ENCODE peak calls at places on chromosomes 5 and 9, in nine cellular contexts. One of them, this sample, is unnamed.

GRCh38 chr9:6876195-6876594 is 118.4 kb downstream of the KDM4C start:
- DNase-seq in A549: no peak
- DNase-seq in spleen: no peak
- DNase-seq in uterus: no peak
- DNase-seq in cardiac muscle cell: no peak
- DNase-seq in fibroblast of villous mesenchyme: no peak
- DNase-seq in hepatocyte: no peak
- DNase-seq in heart right ventricle: no peak
- DNase-seq in OCI-LY7: no peak
- DNase-seq in this sample: no peak

GRCh38 chr5:66989286-66989685 is 207.3 kb downstream of the CD180 start:
- DNase-seq in A549: no peak
- DNase-seq in spleen: no peak
- DNase-seq in uterus: no peak
- DNase-seq in cardiac muscle cell: peak
- DNase-seq in fibroblast of villous mesenchyme: no peak
- DNase-seq in hepatocyte: no peak
- DNase-seq in heart right ventricle: no peak
- DNase-seq in OCI-LY7: no peak
- DNase-seq in this sample: no peak

GRCh38 chr5:57676228-57677098 is 193.9 kb upstream of the ACTBL2 start:
- DNase-seq in A549: no peak
- DNase-seq in spleen: no peak
- DNase-seq in uterus: no peak
- DNase-seq in cardiac muscle cell: peak
- DNase-seq in fibroblast of villous mesenchyme: peak
- DNase-seq in hepatocyte: peak
- DNase-seq in heart right ventricle: no peak
- DNase-seq in OCI-LY7: no peak
- DNase-seq in this sample: no peak

GRCh38 chr5:138096997-138097828 is 13.4 kb downstream of the WNT8A start:
- DNase-seq in A549: no peak
- DNase-seq in spleen: no peak
- DNase-seq in uterus: no peak
- DNase-seq in cardiac muscle cell: no peak
- DNase-seq in fibroblast of villous mesenchyme: no peak
- DNase-seq in hepatocyte: no peak
- DNase-seq in heart right ventricle: no peak
- DNase-seq in OCI-LY7: no peak
- DNase-seq in this sample: no peak

GRCh38 chr5:75081510-75081909 is 29.2 kb upstream of the GCNT4 start:
- DNase-seq in A549: no peak
- DNase-seq in spleen: no peak
- DNase-seq in uterus: no peak
- DNase-seq in cardiac muscle cell: no peak
- DNase-seq in fibroblast of villous mesenchyme: no peak
- DNase-seq in hepatocyte: no peak
- DNase-seq in heart right ventricle: no peak
- DNase-seq in OCI-LY7: no peak
- DNase-seq in this sample: no peak

GRCh38 chr5:15105799-15106393 is 234.3 kb upstream of the ANKH start:
- DNase-seq in A549: peak
- DNase-seq in spleen: no peak
- DNase-seq in uterus: peak
- DNase-seq in cardiac muscle cell: peak
- DNase-seq in fibroblast of villous mesenchyme: peak
- DNase-seq in hepatocyte: peak
- DNase-seq in heart right ventricle: no peak
- DNase-seq in OCI-LY7: peak
- DNase-seq in this sample: peak

GRCh38 chr5:1723957-1724821 is 75.4 kb downstream of the MRPL36 start:
- DNase-seq in A549: no peak
- DNase-seq in spleen: no peak
- DNase-seq in uterus: no peak
- DNase-seq in cardiac muscle cell: no peak
- DNase-seq in fibroblast of villous mesenchyme: no peak
- DNase-seq in hepatocyte: no peak
- DNase-seq in heart right ventricle: no peak
- DNase-seq in OCI-LY7: no peak
- DNase-seq in this sample: no peak

GRCh38 chr9:135941288-135941995 is 19.7 kb downstream of the UBAC1 start:
- DNase-seq in A549: no peak
- DNase-seq in spleen: no peak
- DNase-seq in uterus: no peak
- DNase-seq in cardiac muscle cell: no peak
- DNase-seq in fibroblast of villous mesenchyme: no peak
- DNase-seq in hepatocyte: no peak
- DNase-seq in heart right ventricle: no peak
- DNase-seq in OCI-LY7: no peak
- DNase-seq in this sample: no peak

GRCh38 chr5:142175039-142175438 is 66.5 kb downstream of the NDFIP1 start:
- DNase-seq in A549: no peak
- DNase-seq in spleen: peak
- DNase-seq in uterus: no peak
- DNase-seq in cardiac muscle cell: no peak
- DNase-seq in fibroblast of villous mesenchyme: no peak
- DNase-seq in hepatocyte: no peak
- DNase-seq in heart right ventricle: no peak
- DNase-seq in OCI-LY7: no peak
- DNase-seq in this sample: no peak

GRCh38 chr9:79581794-79582193 is 10.0 kb downstream of the TLE4 start:
- DNase-seq in A549: peak
- DNase-seq in spleen: no peak
- DNase-seq in uterus: no peak
- DNase-seq in cardiac muscle cell: peak
- DNase-seq in fibroblast of villous mesenchyme: peak
- DNase-seq in hepatocyte: peak
- DNase-seq in heart right ventricle: no peak
- DNase-seq in OCI-LY7: no peak
- DNase-seq in this sample: no peak

GRCh38 chr5:149853019-149853648 is 91.5 kb downstream of the PDE6A start:
- DNase-seq in A549: peak
- DNase-seq in spleen: peak
- DNase-seq in uterus: peak
- DNase-seq in cardiac muscle cell: peak
- DNase-seq in fibroblast of villous mesenchyme: peak
- DNase-seq in hepatocyte: peak
- DNase-seq in heart right ventricle: peak
- DNase-seq in OCI-LY7: peak
- DNase-seq in this sample: peak

GRCh38 chr9:130681769-130682489 is 11.7 kb upstream of the EXOSC2 start:
- DNase-seq in A549: peak
- DNase-seq in spleen: no peak
- DNase-seq in uterus: no peak
- DNase-seq in cardiac muscle cell: no peak
- DNase-seq in fibroblast of villous mesenchyme: no peak
- DNase-seq in hepatocyte: no peak
- DNase-seq in heart right ventricle: no peak
- DNase-seq in OCI-LY7: peak
- DNase-seq in this sample: peak

DNA sequence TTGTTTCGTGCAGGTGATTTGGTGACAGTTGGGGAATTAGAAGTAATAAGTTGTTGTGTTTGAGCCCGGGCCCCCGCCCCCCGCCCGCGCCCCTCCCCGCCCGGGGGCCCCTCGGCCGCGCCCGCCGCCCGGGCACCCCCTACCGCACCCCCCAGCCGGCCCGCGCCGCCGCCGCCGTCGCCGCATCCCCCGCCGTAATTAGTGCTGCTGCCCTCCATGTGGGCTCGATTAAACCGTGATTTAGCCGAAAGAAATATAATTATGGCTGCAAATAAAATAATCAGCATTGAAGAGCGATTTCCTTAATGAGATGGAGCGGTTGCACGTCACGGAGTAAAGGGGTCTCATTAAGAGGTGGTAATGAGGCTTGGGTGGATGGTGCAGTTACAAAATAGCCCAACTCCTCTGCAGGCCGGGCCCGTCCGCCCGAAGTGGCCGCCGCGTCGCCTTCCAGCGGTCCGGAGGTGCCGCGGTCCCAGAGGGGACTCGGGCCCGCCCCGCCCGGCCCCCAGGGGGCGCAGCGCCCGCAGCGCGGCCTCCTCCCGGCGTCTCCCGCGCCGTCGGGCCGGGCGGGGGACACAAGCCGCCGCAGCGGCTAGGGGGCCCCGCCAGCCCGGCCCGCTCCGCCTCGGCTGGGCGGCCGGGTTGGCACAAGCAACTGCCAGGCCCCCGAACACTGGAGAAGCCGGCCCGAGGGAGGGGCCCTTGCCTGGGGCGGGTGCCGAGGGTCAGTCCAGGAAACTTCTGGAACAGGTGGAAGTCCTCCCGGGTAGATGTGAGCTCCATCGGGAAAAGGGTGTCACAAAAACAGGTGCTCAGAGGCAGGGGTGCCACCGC is 6.9 kb upstream of the OTP start:
- DNase-seq in A549: peak
- DNase-seq in spleen: peak
- DNase-seq in uterus: no peak
- DNase-seq in cardiac muscle cell: no peak
- DNase-seq in fibroblast of villous mesenchyme: no peak
- DNase-seq in hepatocyte: peak
- DNase-seq in heart right ventricle: peak
- DNase-seq in OCI-LY7: peak
- DNase-seq in this sample: peak
- H3K4me3 ChIP-seq in A549: peak
- H3K4me3 ChIP-seq in spleen: peak
- H3K4me3 ChIP-seq in uterus: no peak
- H3K4me3 ChIP-seq in cardiac muscle cell: peak
- H3K4me3 ChIP-seq in fibroblast of villous mesenchyme: peak
- H3K4me3 ChIP-seq in hepatocyte: no peak
- H3K4me3 ChIP-seq in heart right ventricle: peak
- H3K4me3 ChIP-seq in OCI-LY7: no peak
- H3K4me3 ChIP-seq in this sample: peak

GRCh38 chr9:127854169-127854833 is at the start of gene ENG:
- DNase-seq in A549: no peak
- DNase-seq in spleen: peak
- DNase-seq in uterus: peak
- DNase-seq in cardiac muscle cell: peak
- DNase-seq in fibroblast of villous mesenchyme: peak
- DNase-seq in hepatocyte: peak
- DNase-seq in heart right ventricle: peak
- DNase-seq in OCI-LY7: no peak
- DNase-seq in this sample: no peak
- TF ChIP-seq CTCF in A549: no peak
- TF ChIP-seq CTCF in spleen: no peak
- TF ChIP-seq CTCF in uterus: peak
- TF ChIP-seq CTCF in cardiac muscle cell: peak
- TF ChIP-seq CTCF in fibroblast of villous mesenchyme: no peak
- TF ChIP-seq CTCF in hepatocyte: no peak
- TF ChIP-seq CTCF in heart right ventricle: no peak
- TF ChIP-seq CTCF in OCI-LY7: no peak
- TF ChIP-seq CTCF in this sample: no peak

GRCh38 chr5:128216860-128217531 is 133.4 kb downstream of the SLC12A2 start:
- DNase-seq in A549: no peak
- DNase-seq in spleen: no peak
- DNase-seq in uterus: no peak
- DNase-seq in cardiac muscle cell: peak
- DNase-seq in fibroblast of villous mesenchyme: no peak
- DNase-seq in hepatocyte: no peak
- DNase-seq in heart right ventricle: peak
- DNase-seq in OCI-LY7: no peak
- DNase-seq in this sample: no peak
- H3K4me3 ChIP-seq in A549: no peak
- H3K4me3 ChIP-seq in spleen: no peak
- H3K4me3 ChIP-seq in uterus: no peak
- H3K4me3 ChIP-seq in cardiac muscle cell: no peak
- H3K4me3 ChIP-seq in fibroblast of villous mesenchyme: no peak
- H3K4me3 ChIP-seq in hepatocyte: no peak
- H3K4me3 ChIP-seq in heart right ventricle: no peak
- H3K4me3 ChIP-seq in OCI-LY7: no peak
- H3K4me3 ChIP-seq in this sample: no peak

DNA sequence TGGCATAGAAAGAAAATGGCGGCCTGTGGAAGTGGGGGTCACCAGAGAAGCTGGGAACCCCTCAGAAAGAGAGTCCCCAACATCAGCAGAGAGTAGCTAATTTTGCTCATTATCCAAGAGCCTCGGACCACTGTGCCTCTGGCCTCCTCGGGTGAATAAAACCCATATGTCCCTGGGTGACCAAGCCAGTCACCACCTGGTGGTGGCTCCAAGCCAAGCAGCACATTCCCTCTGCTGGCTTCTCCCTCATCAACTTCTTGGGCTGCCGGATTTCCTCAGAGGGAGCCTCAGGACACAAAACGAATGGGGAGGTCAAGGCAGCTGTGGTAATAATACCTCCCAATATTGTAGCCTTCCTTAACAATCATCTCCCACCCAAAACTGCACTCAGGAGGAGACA is 242.5 kb downstream of the NFIB start:
- DNase-seq in A549: no peak
- DNase-seq in spleen: no peak
- DNase-seq in uterus: no peak
- DNase-seq in cardiac muscle cell: no peak
- DNase-seq in fibroblast of villous mesenchyme: no peak
- DNase-seq in hepatocyte: no peak
- DNase-seq in heart right ventricle: no peak
- DNase-seq in OCI-LY7: no peak
- DNase-seq in this sample: no peak
- TF ChIP-seq CTCF in A549: no peak
- TF ChIP-seq CTCF in spleen: no peak
- TF ChIP-seq CTCF in uterus: no peak
- TF ChIP-seq CTCF in cardiac muscle cell: no peak
- TF ChIP-seq CTCF in fibroblast of villous mesenchyme: no peak
- TF ChIP-seq CTCF in hepatocyte: no peak
- TF ChIP-seq CTCF in heart right ventricle: no peak
- TF ChIP-seq CTCF in OCI-LY7: peak
- TF ChIP-seq CTCF in this sample: no peak

DNA sequence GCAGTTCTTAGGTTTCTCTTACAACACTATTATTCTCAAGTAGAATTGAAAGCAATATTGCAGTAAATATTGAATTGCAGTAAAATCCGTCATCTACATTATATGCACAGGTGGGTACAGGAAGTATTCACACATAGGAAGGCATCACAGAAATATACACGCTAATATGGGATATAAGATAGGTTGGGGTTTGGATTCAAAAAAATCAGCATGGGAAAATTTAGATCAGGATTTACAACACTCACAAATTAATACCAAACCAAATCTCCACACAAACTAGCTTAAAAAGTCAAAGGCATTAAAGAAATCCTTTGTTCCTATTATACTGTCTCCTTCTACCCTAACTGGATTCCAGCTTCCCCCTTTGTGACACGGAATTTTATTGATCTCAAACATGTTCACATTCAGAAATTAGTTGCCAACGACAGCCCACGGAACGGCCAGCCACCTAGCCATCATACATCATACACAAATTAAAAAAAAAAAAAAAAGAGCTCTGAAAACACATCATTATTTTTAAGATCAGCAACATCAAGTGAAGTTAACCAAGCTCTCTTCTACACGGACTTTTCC is 2.2 kb downstream of the NR6A1 start:
- DNase-seq in A549: no peak
- DNase-seq in spleen: no peak
- DNase-seq in uterus: no peak
- DNase-seq in cardiac muscle cell: no peak
- DNase-seq in fibroblast of villous mesenchyme: peak
- DNase-seq in hepatocyte: no peak
- DNase-seq in heart right ventricle: no peak
- DNase-seq in OCI-LY7: no peak
- DNase-seq in this sample: no peak
- H3K4me3 ChIP-seq in A549: peak
- H3K4me3 ChIP-seq in spleen: no peak
- H3K4me3 ChIP-seq in uterus: no peak
- H3K4me3 ChIP-seq in cardiac muscle cell: peak
- H3K4me3 ChIP-seq in fibroblast of villous mesenchyme: no peak
- H3K4me3 ChIP-seq in hepatocyte: no peak
- H3K4me3 ChIP-seq in heart right ventricle: no peak
- H3K4me3 ChIP-seq in OCI-LY7: peak
- H3K4me3 ChIP-seq in this sample: peak